ENCODE peak calls at places on chromosome X, in eight cellular contexts. T, D, V, C, P, H, N and B are unnamed samples.

GRCh38 chrX:122517781-122518180 is 666.3 kb upstream of the GRIA3 start:
- DNase-seq in H (no peak), T (no peak), V (no peak), N (no peak), P (no peak), C (no peak), D (no peak), B (no peak)

GRCh38 chrX:83501003-83501402 is 7.1 kb upstream of the POU3F4 start:
- DNase-seq in V (peak; percentile 39), D (no peak), H (no peak), T (no peak), N (no peak), C (no peak), P (no peak), B (no peak)

GRCh38 chrX:9339603-9340569 is 125.0 kb upstream of the TBL1X start:
- DNase-seq in P (peak; percentile 86), N (no peak), D (peak; percentile 66), V (peak; percentile 81), C (no peak), H (peak; percentile 64), T (no peak), B (no peak)

GRCh38 chrX:39729834-39730670 is 367.7 kb downstream of the BCOR start:
- DNase-seq in H (no peak), N (no peak), V (no peak), D (no peak), C (no peak), P (no peak), T (no peak), B (no peak)

GRCh38 chrX:28205905-28206304 is 224.7 kb upstream of the DCAF8L1 start:
- DNase-seq in V (no peak), H (no peak), C (no peak), P (no peak), T (peak; percentile 2), N (no peak), D (no peak), B (no peak)

GRCh38 chrX:17788439-17788838 is 51.1 kb downstream of the SCML1 start:
- DNase-seq in V (no peak), C (no peak), N (no peak), H (no peak), D (no peak), P (peak; percentile 12), T (peak; percentile 28), B (no peak)

GRCh38 chrX:69238153-69238959 is 73.1 kb upstream of the PJA1 start:
- DNase-seq in T (no peak), D (no peak), P (no peak), H (peak; percentile 77), V (no peak), N (no peak), C (no peak), B (peak; percentile 23)

GRCh38 chrX:112614640-112615039 is 65.1 kb downstream of the LHFPL1 start:
- DNase-seq in N (no peak), D (no peak), T (no peak), H (no peak), C (no peak), V (no peak), P (no peak), B (no peak)

GRCh38 chrX:42686706-42687105 is 91.3 kb downstream of the PPP1R2C start:
- DNase-seq in H (no peak), T (no peak), N (no peak), P (no peak), D (no peak), V (no peak), C (no peak), B (no peak)

GRCh38 chrX:17860179-17860780 is 818 bp downstream of the RAI2 start:
- DNase-seq in P (no peak), H (no peak), N (no peak), C (no peak), V (peak; percentile 73), D (no peak), T (no peak), B (no peak)

GRCh38 chrX:17082831-17083230 is 136.4 kb downstream of the REPS2 start:
- DNase-seq in H (no peak), T (no peak), D (no peak), N (no peak), C (no peak), P (peak; percentile 54), V (no peak), B (no peak)

GRCh38 chrX:17547658-17548057 is 172.7 kb downstream of the NHS start:
- DNase-seq in D (no peak), T (peak; percentile 88), V (peak; percentile 89), C (no peak), P (peak; percentile 55), N (no peak), H (no peak), B (no peak)

GRCh38 chrX:133950214-133950613 is 35.2 kb downstream of the GPC3 start:
- DNase-seq in V (no peak), C (no peak), N (no peak), P (no peak), H (no peak), T (no peak), D (no peak), B (no peak)

GRCh38 chrX:115642895-115643530 is 82.0 kb downstream of the PLS3 start:
- DNase-seq in H (no peak), T (peak; percentile 41), V (no peak), N (no peak), P (peak; percentile 56), D (no peak), C (no peak), B (no peak)

GRCh38 chrX:20571611-20572010 is 304.9 kb upstream of the RPS6KA3 start:
- DNase-seq in V (no peak), N (no peak), C (no peak), H (no peak), P (peak; percentile 14), D (no peak), T (no peak), B (no peak)

GRCh38 chrX:65695849-65696248 is 28.4 kb downstream of the MSN start:
- DNase-seq in P (no peak), T (no peak), C (no peak), D (no peak), H (no peak), N (no peak), V (no peak), B (no peak)

GRCh38 chrX:109862386-109862910 is 129.4 kb upstream of the ACSL4 start:
- DNase-seq in V (no peak), T (peak; percentile 41), P (no peak), N (no peak), D (no peak), H (no peak), C (no peak), B (no peak)

GRCh38 chrX:48945517-48946348 is 11.7 kb downstream of the OTUD5 start:
- DNase-seq in T (peak; percentile 21), P (peak; percentile 58), H (no peak), D (no peak), C (no peak), V (peak; percentile 76), N (peak; percentile 10), B (peak; percentile 6)

GRCh38 chrX:136162827-136163427 is 15.6 kb downstream of the FHL1 start:
- DNase-seq in V (no peak), D (no peak), H (peak; percentile 78), N (no peak), C (no peak), T (peak; percentile 57), P (peak; percentile 74), B (peak; percentile 0)

GRCh38 chrX:101394372-101394771 is 3.6 kb downstream of the RPL36A start:
- DNase-seq in N (no peak), D (no peak), T (no peak), C (no peak), P (no peak), H (no peak), V (no peak), B (no peak)

GRCh38 chrX:63560601-63561218 is 209.6 kb upstream of the SPIN4 start:
- DNase-seq in C (peak; percentile 2), P (peak; percentile 75), D (peak; percentile 64), V (peak; percentile 75), H (peak; percentile 67), T (peak; percentile 50), N (peak; percentile 3), B (peak; percentile 30)

DNA sequence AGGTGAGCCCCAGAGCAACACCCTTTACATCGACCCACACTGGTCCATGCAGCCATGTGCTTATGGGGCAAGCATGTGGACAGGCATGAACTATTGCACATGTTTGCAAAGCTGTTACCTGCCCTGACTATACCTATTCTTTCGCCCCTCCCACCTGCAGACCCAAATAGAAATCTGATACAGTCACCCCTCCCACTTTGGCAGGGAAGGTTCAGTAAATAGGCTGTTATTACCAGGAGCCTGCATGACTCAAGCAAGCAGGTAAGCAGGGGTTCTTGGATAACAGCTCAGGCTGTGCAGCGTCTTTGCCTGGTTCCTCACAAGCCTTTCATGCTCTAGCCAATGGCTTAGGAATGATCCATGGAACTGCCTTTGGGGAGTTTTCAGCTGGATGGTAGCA is 122.7 kb upstream of the DIPK2B start:
- DNase-seq in C (no peak), H (no peak), N (no peak), P (no peak), D (no peak), T (no peak), V (no peak), B (no peak)
- H3K27ac ChIP-seq in C (no peak overlapping the region), H (no peak overlapping the region), N (no peak overlapping the region), P (no peak overlapping the region), D (no peak overlapping the region), T (no peak overlapping the region), V (no peak overlapping the region), B (no peak overlapping the region)

GRCh38 chrX:103440621-103441020 is 64.3 kb downstream of the BEX3 start:
- DNase-seq in V (no peak), H (no peak), D (no peak), T (no peak), C (no peak), P (no peak), N (no peak), B (no peak)

GRCh38 chrX:103437147-103437873 is 61.0 kb downstream of the BEX3 start:
- DNase-seq in T (no peak), C (no peak), N (no peak), D (no peak), V (no peak), P (no peak), H (no peak), B (no peak)

GRCh38 chrX:103442536-103442901 is 66.2 kb downstream of the BEX3 start:
- DNase-seq in H (no peak), V (no peak), D (no peak), T (no peak), C (no peak), N (no peak), P (no peak), B (no peak)

GRCh38 chrX:103439161-103439560 is 62.8 kb downstream of the BEX3 start:
- DNase-seq in P (no peak), N (no peak), T (no peak), C (no peak), H (no peak), D (no peak), V (no peak), B (no peak)

GRCh38 chrX:103441878-103442535 is 65.7 kb downstream of the BEX3 start:
- DNase-seq in C (no peak), D (no peak), V (no peak), N (no peak), P (no peak), T (no peak), H (no peak), B (no peak)
- H3K27ac ChIP-seq in C (peak overlapping the region; percentile 41), D (peak overlapping the region; percentile 45), V (no peak overlapping the region), N (no peak overlapping the region), P (no peak overlapping the region), T (no peak overlapping the region), H (no peak overlapping the region), B (no peak overlapping the region)

GRCh38 chrX:128057421-128057820 is 5.2 kb upstream of the ACTRT1 start:
- DNase-seq in C (no peak), H (no peak), V (no peak), D (no peak), P (no peak), N (no peak), T (no peak), B (no peak)
- H3K27ac ChIP-seq in C (no peak overlapping the region), H (no peak overlapping the region), V (no peak overlapping the region), D (no peak overlapping the region), P (no peak overlapping the region), N (no peak overlapping the region), T (no peak overlapping the region), B (no peak overlapping the region)

GRCh38 chrX:103360916-103361315 is 4.6 kb downstream of the TCEAL9 start:
- DNase-seq in P (no peak), C (no peak), D (no peak), T (no peak), H (no peak), N (no peak), V (no peak), B (no peak)
- H3K27ac ChIP-seq in P (no peak overlapping the region), C (no peak overlapping the region), D (no peak overlapping the region), T (no peak overlapping the region), H (no peak overlapping the region), N (no peak overlapping the region), V (no peak overlapping the region), B (no peak overlapping the region)